ENCODE peak calls at places on chromosomes 6 and 20, in eight cellular contexts. K, T, N, M, E, W, V and P are unnamed samples.

GRCh38 chr6:76416821-76417605 is 344.6 kb upstream of the IMPG1 start:
- DNase-seq in K (no peak), T (no peak), N (no peak), M (no peak), E (no peak), W (no peak), V (no peak), P (no peak)

GRCh38 chr6:122381494-122382083 is 17.9 kb upstream of the HSF2 start:
- DNase-seq in K (peak; percentile 67), T (peak; percentile 78), N (no peak), M (peak; percentile 68), E (peak; percentile 55), W (peak; percentile 56), V (peak; percentile 56), P (peak; percentile 31)

GRCh38 chr6:85580878-85581267 is 12.8 kb downstream of the SNX14 start:
- DNase-seq in K (no peak), T (peak; percentile 51), N (no peak), M (peak; percentile 55), E (peak; percentile 73), W (peak; percentile 80), V (no peak), P (no peak)

GRCh38 chr6:132764370-132764769 is 6.7 kb upstream of the VNN2 start:
- DNase-seq in K (no peak), T (no peak), N (no peak), M (peak; percentile 94), E (peak; percentile 81), W (no peak), V (peak; percentile 55), P (peak; percentile 61)

GRCh38 chr6:10520468-10520867 is 683 bp upstream of the GCNT2 start:
- DNase-seq in K (no peak), T (no peak), N (no peak), M (no peak), E (no peak), W (no peak), V (no peak), P (no peak)

GRCh38 chr6:128417698-128418097 is 102.7 kb downstream of the PTPRK start:
- DNase-seq in K (no peak), T (no peak), N (no peak), M (no peak), E (peak; percentile 74), W (no peak), V (no peak), P (no peak)

GRCh38 chr6:109038837-109039398 is 55.7 kb downstream of the SESN1 start:
- DNase-seq in K (no peak), T (no peak), N (no peak), M (no peak), E (no peak), W (no peak), V (no peak), P (no peak)

GRCh38 chr20:47400685-47401084 is 44.2 kb upstream of the ZMYND8 start:
- DNase-seq in K (no peak), T (peak; percentile 55), N (no peak), M (no peak), E (no peak), W (no peak), V (no peak), P (no peak)

GRCh38 chr6:163457637-163458561 is 43.4 kb downstream of the QKI start:
- DNase-seq in K (no peak), T (peak; percentile 44), N (no peak), M (peak; percentile 86), E (peak; percentile 97), W (no peak), V (no peak), P (peak; percentile 85)

GRCh38 chr6:14934011-14934410 is 311.9 kb upstream of the JARID2 start:
- DNase-seq in K (no peak), T (peak; percentile 42), N (no peak), M (no peak), E (no peak), W (no peak), V (no peak), P (no peak)

GRCh38 chr6:160900031-160900430 is 91.5 kb upstream of the MAP3K4 start:
- DNase-seq in K (no peak), T (no peak), N (no peak), M (no peak), E (no peak), W (no peak), V (no peak), P (no peak)
- TF ChIP-seq CTCF in K (no peak), T (no peak), N (no peak), M (no peak), E (no peak), W (no peak), V (no peak), P (no peak)

DNA sequence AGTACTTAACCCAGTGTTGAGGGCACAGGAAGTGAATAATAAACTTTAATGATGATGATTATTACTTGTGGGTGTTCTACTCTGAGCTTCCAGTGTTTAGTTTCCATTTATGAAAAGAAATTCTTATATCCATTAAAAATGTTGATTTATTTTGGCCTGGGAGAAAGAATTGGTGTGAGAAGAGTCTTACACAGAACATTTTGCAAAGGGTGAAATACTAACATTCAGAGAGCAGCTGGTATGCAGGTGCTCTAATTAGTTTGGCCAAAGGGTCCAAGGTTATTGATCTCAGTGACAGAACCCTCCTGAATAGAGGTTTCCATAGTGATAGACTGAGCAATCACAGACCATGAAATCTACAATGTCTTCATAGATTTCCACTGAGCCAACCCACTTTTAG is 4.4 kb downstream of the OSER1 start:
- DNase-seq in K (no peak), T (no peak), N (no peak), M (no peak), E (no peak), W (no peak), V (no peak), P (no peak)
- TF ChIP-seq CTCF in K (no peak), T (no peak), N (no peak), M (no peak), E (no peak), W (no peak), V (no peak), P (no peak)

GRCh38 chr20:42639140-42639539 is 550.6 kb downstream of the PTPRT start:
- DNase-seq in K (no peak), T (no peak), N (no peak), M (no peak), E (no peak), W (no peak), V (no peak), P (no peak)

GRCh38 chr20:42646250-42646649 is 543.5 kb downstream of the PTPRT start:
- DNase-seq in K (no peak), T (no peak), N (no peak), M (no peak), E (no peak), W (no peak), V (no peak), P (no peak)

GRCh38 chr20:42641886-42642285 is 547.8 kb downstream of the PTPRT start:
- DNase-seq in K (no peak), T (no peak), N (no peak), M (no peak), E (no peak), W (no peak), V (no peak), P (no peak)
- TF ChIP-seq CTCF in K (no peak), T (no peak), N (no peak), M (no peak), E (no peak), W (no peak), V (no peak), P (no peak)

GRCh38 chr20:37343994-37344355 is 2.0 kb upstream of the SRC start:
- DNase-seq in K (no peak), T (no peak), N (no peak), M (no peak), E (no peak), W (no peak), V (no peak), P (no peak)

GRCh38 chr20:37340998-37341397 is 4.9 kb upstream of the SRC start:
- DNase-seq in K (no peak), T (no peak), N (no peak), M (no peak), E (no peak), W (no peak), V (no peak), P (no peak)

GRCh38 chr20:37343212-37343993 is 2.5 kb upstream of the SRC start:
- DNase-seq in K (no peak), T (peak; percentile 63), N (no peak), M (no peak), E (no peak), W (no peak), V (peak; percentile 79), P (no peak)

GRCh38 chr20:37341632-37342031 is 4.3 kb upstream of the SRC start:
- DNase-seq in K (no peak), T (no peak), N (no peak), M (no peak), E (no peak), W (no peak), V (no peak), P (no peak)

GRCh38 chr20:37342231-37343177 is 3.4 kb upstream of the SRC start:
- DNase-seq in K (no peak), T (peak; percentile 65), N (no peak), M (no peak), E (no peak), W (no peak), V (no peak), P (no peak)
- TF ChIP-seq CTCF in K (no peak), T (peak; percentile 35), N (no peak), M (peak; percentile 34), E (no peak), W (no peak), V (no peak), P (peak; percentile 11)

DNA sequence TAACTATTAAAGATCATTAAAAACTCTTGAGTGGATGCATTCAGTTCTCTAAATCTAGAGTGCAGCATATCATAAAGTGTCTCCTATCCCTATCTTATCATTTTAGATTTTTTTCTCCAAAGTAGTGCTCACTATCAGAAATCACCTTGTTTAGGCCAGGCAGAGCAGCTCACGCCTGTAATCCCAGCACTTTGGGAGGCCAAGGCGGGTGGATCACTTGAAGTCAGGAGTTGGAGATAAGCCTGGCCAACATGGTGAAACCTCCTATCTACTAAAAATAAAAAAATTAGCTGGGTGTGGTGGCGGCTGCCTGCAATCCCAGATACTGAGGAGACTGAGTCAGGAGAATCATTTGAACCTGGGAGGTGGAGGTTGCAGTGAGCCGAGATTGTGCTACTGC is 368.9 kb downstream of the PRKN start:
- DNase-seq in K (no peak), T (no peak), N (no peak), M (no peak), E (no peak), W (no peak), V (no peak), P (no peak)
- TF ChIP-seq CTCF in K (no peak), T (no peak), N (no peak), M (no peak), E (no peak), W (no peak), V (no peak), P (no peak)

DNA sequence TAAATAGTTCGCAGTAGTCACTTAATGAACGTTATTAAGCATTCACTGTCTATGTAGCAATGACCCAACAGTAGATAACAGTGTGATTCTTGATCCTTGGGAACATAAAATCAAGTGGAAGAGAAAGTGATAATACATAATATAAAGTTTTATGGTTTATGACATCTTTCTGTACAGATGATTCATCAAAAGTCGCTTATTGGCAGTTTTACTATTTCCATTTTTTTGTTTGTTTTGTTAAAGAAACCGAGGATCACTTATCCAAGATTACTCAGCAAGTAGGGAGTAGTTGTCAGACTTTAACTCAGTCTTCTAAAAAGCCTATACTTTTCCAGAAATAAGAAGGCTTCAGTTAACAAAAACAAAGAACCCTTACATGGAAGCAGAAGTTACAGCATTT is 260.8 kb downstream of the ZFAND3 start:
- DNase-seq in K (no peak), T (no peak), N (no peak), M (peak; percentile 12), E (peak; percentile 33), W (no peak), V (no peak), P (no peak)
- TF ChIP-seq CTCF in K (no peak), T (no peak), N (no peak), M (no peak), E (no peak), W (no peak), V (no peak), P (no peak)